ENCODE peak calls at places on chromosomes 16 and 17, in seven cellular contexts. I is tibial artery, H is AG10803, E is AG09309, J is retinal pigment epithelial cell, G is GM23338, X is left ventricle myocardium inferior. Y is an unnamed sample.

GRCh38 chr16:30929167-30929566 is 5.8 kb downstream of the FBXL19 start:
- DNase-seq in I (no peak), H (no peak), E (no peak), J (no peak), G (no peak), X (no peak), Y (no peak)

GRCh38 chr17:80287806-80288579 is 27.3 kb downstream of the RNF213 start:
- DNase-seq in I (no peak), H (no peak), E (no peak), J (no peak), G (no peak), X (no peak), Y (no peak)

GRCh38 chr16:67560827-67561342 is 1.4 kb upstream of the CTCF start:
- DNase-seq in I (peak), H (no peak), E (no peak), J (no peak), G (no peak), X (no peak), Y (no peak)

GRCh38 chr17:54307326-54307725 is 484.6 kb downstream of the KIF2B start:
- DNase-seq in I (no peak), H (no peak), E (no peak), J (no peak), G (no peak), X (no peak), Y (no peak)

GRCh38 chr16:14449334-14449733 is 180.7 kb downstream of the PARN start:
- DNase-seq in I (no peak), H (no peak), E (no peak), J (no peak), G (no peak), X (no peak), Y (no peak)

GRCh38 chr17:12395733-12396354 is 269.8 kb upstream of the MYOCD start:
- DNase-seq in I (no peak), H (no peak), E (no peak), J (no peak), G (peak), X (no peak), Y (no peak)

GRCh38 chr17:70603226-70603625 is 433.9 kb downstream of the KCNJ2 start:
- DNase-seq in I (no peak), H (no peak), E (no peak), J (no peak), G (no peak), X (no peak), Y (no peak)

GRCh38 chr17:2172447-2172938 is 117.6 kb downstream of the HIC1 start:
- DNase-seq in I (no peak), H (peak), E (no peak), J (no peak), G (no peak), X (peak), Y (no peak)

GRCh38 chr16:83971165-83972130 is 3.4 kb downstream of the NECAB2 start:
- DNase-seq in I (no peak), H (no peak), E (no peak), J (no peak), G (no peak), X (peak), Y (no peak)

GRCh38 chr17:48568499-48569259 is 9.5 kb downstream of the HOXB4 start:
- DNase-seq in I (no peak), H (peak), E (no peak), J (no peak), G (no peak), X (no peak), Y (no peak)

GRCh38 chr17:48636177-48637018 is 10.2 kb upstream of the HOXB9 start:
- DNase-seq in I (no peak), H (peak), E (no peak), J (peak), G (peak), X (peak), Y (no peak)

GRCh38 chr16:10895053-10895946 is 18.3 kb downstream of the CIITA start:
- DNase-seq in I (no peak), H (peak), E (no peak), J (no peak), G (peak), X (peak), Y (no peak)

DNA sequence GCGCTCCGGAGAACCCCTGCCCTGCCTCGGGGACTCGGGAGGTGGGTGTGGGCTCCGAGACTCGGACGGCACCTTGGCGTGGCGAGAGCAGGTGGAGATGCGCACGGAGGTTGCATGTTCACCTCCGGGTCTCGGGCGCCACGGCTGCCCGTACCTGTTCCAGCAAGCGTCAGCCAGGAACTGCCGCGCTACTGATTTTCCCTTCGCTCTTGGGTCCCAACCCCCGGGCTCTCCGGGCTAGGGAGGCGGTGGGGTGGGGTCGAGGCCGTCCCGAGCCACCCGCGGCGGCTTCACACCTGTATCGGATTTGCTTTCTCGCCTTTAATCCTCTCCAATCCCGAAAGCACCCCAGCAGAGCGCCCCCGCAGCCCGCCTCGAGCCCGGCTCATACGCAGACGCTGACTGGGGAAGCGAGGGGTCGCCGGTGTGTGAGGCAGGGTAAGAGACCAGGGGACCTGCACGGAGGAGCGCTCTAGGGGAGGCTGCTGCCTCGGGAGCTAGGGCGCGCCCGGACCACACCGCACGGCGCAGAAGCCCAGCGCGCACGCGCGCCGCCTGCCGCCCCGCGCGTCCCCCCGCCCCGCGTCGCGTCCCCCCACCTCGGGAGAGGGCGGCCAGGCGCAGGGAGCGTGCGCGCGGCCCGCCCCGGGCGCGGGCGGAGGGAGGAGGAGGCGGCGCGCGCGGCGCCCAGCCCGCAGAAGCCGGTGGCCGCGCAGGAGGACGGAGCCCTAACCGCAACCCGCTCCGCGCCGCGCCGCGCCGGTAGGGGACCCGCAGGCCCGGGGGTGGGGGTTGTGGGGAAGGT is at the start of gene DUSP14:
- DNase-seq in I (peak), H (peak), E (no peak), J (no peak), G (peak), X (peak), Y (no peak)
- TF ChIP-seq CTCF in I (no peak), H (no peak), E (peak), J (no peak), G (no peak), X (no peak), Y (peak)

GRCh38 chr17:17947966-17948365 is 24.2 kb downstream of the TOM1L2 start:
- DNase-seq in I (no peak), H (no peak), E (no peak), J (no peak), G (no peak), X (no peak), Y (no peak)

GRCh38 chr17:17951524-17951923 is 20.7 kb downstream of the TOM1L2 start:
- DNase-seq in I (no peak), H (no peak), E (no peak), J (no peak), G (no peak), X (no peak), Y (no peak)

GRCh38 chr17:17950347-17950746 is 21.9 kb downstream of the TOM1L2 start:
- DNase-seq in I (no peak), H (no peak), E (no peak), J (no peak), G (no peak), X (no peak), Y (no peak)

GRCh38 chr17:17952691-17953090 is 19.5 kb downstream of the TOM1L2 start:
- DNase-seq in I (no peak), H (no peak), E (no peak), J (no peak), G (peak), X (no peak), Y (no peak)

DNA sequence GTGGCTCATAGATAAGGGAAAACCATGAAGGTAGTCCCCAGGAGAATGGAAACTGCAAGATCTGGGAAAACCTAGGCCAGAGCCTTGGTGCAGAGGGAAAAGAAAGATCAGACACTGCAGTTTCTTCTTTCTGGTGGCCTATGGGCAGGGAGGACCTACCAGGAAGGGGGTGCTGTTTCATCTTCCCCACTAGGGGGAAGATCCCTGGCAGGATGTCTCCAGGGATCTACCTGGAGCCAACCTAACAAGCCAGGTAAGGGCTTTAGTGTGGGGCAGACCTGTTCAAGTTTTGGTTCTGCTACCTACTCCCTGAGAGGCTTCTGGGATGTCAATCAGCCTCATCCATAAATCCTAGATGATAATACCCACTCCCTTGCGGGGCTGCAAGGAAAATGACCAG is 21.4 kb downstream of the TOM1L2 start:
- DNase-seq in I (no peak), H (no peak), E (no peak), J (no peak), G (peak), X (no peak), Y (no peak)
- TF ChIP-seq CTCF in I (no peak), H (no peak), E (no peak), J (peak), G (peak), X (no peak), Y (no peak)

DNA sequence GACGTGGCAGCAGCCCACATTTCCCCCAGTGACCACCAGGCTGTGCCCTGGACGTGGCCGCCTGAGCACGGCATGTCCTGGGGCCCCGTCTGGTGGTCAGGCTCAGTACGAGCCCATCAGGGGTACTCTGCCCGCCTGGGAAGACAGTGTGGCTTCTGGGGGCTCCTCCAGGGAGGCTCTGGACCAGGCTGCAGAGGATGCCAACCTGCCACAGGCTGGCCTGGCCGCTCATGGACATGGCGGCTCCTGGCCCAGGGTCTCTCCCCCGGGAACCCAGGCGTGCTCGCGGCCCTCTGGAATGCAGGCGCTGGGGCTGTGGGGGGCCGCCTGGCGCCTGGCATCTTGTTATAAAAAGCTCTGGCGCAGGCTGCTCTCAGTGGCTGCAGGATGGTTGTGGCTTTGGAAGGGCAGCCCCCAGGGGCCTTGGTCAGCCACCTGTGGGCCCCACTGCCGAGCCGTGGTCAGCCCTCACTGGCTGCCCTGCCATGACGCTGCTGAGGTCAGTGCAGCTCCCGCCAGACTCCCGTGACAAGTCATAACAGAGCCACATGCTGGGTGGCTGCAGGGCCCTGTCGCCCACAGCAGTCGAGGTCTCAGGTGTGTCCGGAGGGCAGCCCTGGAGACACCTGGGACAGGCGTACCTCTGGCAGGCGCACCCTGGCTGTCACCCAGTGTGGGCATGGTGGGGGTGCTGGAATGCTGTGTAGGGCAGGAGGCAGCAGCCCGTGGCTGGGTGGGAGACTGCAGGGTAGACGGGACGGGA is 15.0 kb downstream of the CENPX start:
- DNase-seq in I (no peak), H (no peak), E (no peak), J (no peak), G (no peak), X (no peak), Y (no peak)
- TF ChIP-seq CTCF in I (no peak), H (no peak), E (no peak), J (peak), G (no peak), X (no peak), Y (no peak)

GRCh38 chr17:32604966-32605365 is 118.2 kb downstream of the CDK5R1 start:
- DNase-seq in I (no peak), H (no peak), E (no peak), J (no peak), G (no peak), X (no peak), Y (no peak)

GRCh38 chr17:32608267-32608666 is 121.5 kb downstream of the CDK5R1 start:
- DNase-seq in I (no peak), H (no peak), E (no peak), J (no peak), G (no peak), X (no peak), Y (no peak)

GRCh38 chr17:32610027-32610650 is 123.3 kb downstream of the CDK5R1 start:
- DNase-seq in I (no peak), H (no peak), E (no peak), J (no peak), G (no peak), X (no peak), Y (no peak)

GRCh38 chr17:32610943-32611342 is 124.2 kb downstream of the CDK5R1 start:
- DNase-seq in I (no peak), H (no peak), E (no peak), J (no peak), G (no peak), X (no peak), Y (no peak)

GRCh38 chr17:32609085-32609484 is 122.3 kb downstream of the CDK5R1 start:
- DNase-seq in I (no peak), H (peak), E (no peak), J (no peak), G (no peak), X (peak), Y (no peak)
- TF ChIP-seq CTCF in I (no peak), H (no peak), E (peak), J (peak), G (no peak), X (peak), Y (no peak)

GRCh38 chr17:57257213-57257873 is 1.0 kb downstream of the MSI2 start:
- DNase-seq in I (no peak), H (no peak), E (no peak), J (no peak), G (peak), X (no peak), Y (no peak)

GRCh38 chr17:57257911-57258885 is 1.9 kb downstream of the MSI2 start:
- DNase-seq in I (no peak), H (no peak), E (no peak), J (no peak), G (peak), X (no peak), Y (no peak)

GRCh38 chr17:57256708-57257112 is 387 bp downstream of the MSI2 start:
- DNase-seq in I (no peak), H (no peak), E (no peak), J (no peak), G (peak), X (peak), Y (no peak)

GRCh38 chr17:57255182-57255775 is 1.0 kb upstream of the MSI2 start:
- DNase-seq in I (no peak), H (no peak), E (no peak), J (no peak), G (no peak), X (no peak), Y (no peak)

GRCh38 chr17:57255776-57256681 is at the start of gene MSI2:
- DNase-seq in I (peak), H (peak), E (peak), J (peak), G (peak), X (peak), Y (peak)
- TF ChIP-seq CTCF in I (no peak), H (no peak), E (no peak), J (no peak), G (no peak), X (no peak), Y (no peak)

DNA sequence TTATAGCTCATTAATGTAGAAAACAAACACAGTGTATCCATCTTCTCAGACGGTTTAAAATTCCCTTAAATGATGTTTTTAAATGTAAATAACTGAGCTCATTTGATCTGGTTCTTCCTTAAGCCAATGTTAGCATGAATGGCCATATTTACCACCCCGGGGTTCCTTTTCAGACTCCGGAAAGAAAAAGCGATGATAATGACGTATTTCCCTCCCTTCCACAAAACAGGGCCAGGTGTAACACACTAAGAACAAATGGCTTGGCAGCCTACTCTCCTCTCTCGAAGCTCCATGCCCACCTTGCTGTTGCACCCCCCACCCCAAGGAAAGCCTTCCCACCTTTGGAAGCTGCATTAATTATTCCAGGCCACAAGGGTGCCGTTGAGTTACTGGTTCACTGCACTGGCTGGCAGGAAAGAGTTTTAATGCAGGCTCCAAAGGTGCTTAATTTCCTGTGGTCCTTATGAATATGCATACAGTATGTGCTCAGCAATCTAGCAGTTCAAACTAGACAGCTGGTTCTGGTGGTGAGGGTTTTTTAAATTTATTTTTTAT is 378.9 kb downstream of the WWOX start:
- DNase-seq in I (no peak), H (no peak), E (no peak), J (no peak), G (peak), X (no peak), Y (no peak)
- TF ChIP-seq CTCF in I (no peak), H (peak), E (no peak), J (peak), G (peak), X (peak), Y (no peak)

DNA sequence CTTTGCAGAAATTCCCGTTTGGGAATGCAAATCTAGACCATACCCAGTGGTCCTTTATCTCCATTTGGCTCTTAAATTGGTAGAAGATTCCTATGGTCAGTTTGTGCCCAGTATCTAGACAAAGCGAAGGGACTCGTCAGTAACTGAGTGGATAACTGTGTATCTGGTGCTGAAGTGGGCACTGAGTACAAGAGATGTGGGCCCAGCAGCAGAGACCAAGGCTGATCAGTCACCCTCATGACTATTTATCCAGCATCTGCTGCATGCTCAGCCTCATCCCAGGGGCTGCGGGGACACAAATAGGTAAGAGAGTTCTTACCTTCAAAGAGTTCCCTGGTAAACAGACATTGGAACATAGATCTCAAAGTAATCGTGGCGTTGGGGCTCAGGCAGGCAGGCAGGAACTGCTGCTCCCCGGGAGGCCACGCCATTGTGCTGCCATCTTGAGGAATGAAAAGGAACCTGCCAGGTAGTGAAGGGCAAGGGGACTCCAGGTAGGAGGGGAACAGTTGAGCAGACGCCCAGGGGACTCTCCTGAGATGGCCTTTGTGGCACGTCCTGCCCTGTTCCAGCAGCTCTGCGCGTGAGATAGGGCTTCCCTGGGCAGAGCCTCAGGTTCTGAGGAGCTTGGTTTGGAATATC is 10.3 kb downstream of the NT5M start:
- DNase-seq in I (peak), H (no peak), E (no peak), J (peak), G (peak), X (peak), Y (no peak)
- TF ChIP-seq CTCF in I (peak), H (peak), E (peak), J (peak), G (peak), X (peak), Y (peak)

GRCh38 chr17:47252209-47252608 is 1.4 kb upstream of the ITGB3 start:
- DNase-seq in I (no peak), H (no peak), E (no peak), J (no peak), G (no peak), X (no peak), Y (no peak)

GRCh38 chr17:47254403-47254943 is 846 bp downstream of the ITGB3 start:
- DNase-seq in I (no peak), H (no peak), E (no peak), J (no peak), G (peak), X (no peak), Y (no peak)

GRCh38 chr17:47252766-47253512 is 688 bp upstream of the ITGB3 start:
- DNase-seq in I (no peak), H (no peak), E (no peak), J (no peak), G (peak), X (no peak), Y (no peak)

GRCh38 chr17:47251421-47251940 is 2.1 kb upstream of the ITGB3 start:
- DNase-seq in I (no peak), H (no peak), E (no peak), J (no peak), G (peak), X (no peak), Y (no peak)

GRCh38 chr17:47253541-47254402 is at the start of gene ITGB3:
- DNase-seq in I (peak), H (peak), E (no peak), J (no peak), G (peak), X (peak), Y (no peak)
- TF ChIP-seq CTCF in I (peak), H (peak), E (peak), J (peak), G (no peak), X (peak), Y (peak)